ENCODE peak calls at places on chromosomes 12 and 14, in five cellular contexts. Z is nephron progenitor cell, W is GM12878, L is GM10248, K is body of pancreas. E is an unnamed sample.

GRCh38 chr12:92779902-92780301 is 77.1 kb downstream of the PLEKHG7 start:
- DNase-seq in K (no peak), Z (no peak), L (no peak), W (no peak), E (no peak)

GRCh38 chr12:75542942-75543341 is 31.5 kb upstream of the KRR1 start:
- DNase-seq in L (no peak), K (no peak), W (no peak), Z (no peak), E (no peak)

GRCh38 chr14:99155173-99155777 is 116.7 kb downstream of the BCL11B start:
- DNase-seq in Z (no peak), K (peak; percentile 27), W (no peak), L (no peak), E (no peak)

GRCh38 chr14:81710232-81710845 is 176.7 kb upstream of the SEL1L start:
- DNase-seq in L (no peak), W (peak; percentile 0), K (peak; percentile 35), Z (peak; percentile 31), E (peak; percentile 33)

GRCh38 chr12:122018457-122018856 is 3.2 kb upstream of the BCL7A start:
- DNase-seq in L (no peak), W (no peak), K (no peak), Z (no peak), E (no peak)

GRCh38 chr12:122304924-122305323 is 38.6 kb upstream of the VPS33A start:
- DNase-seq in L (no peak), W (no peak), Z (no peak), K (no peak), E (no peak)

GRCh38 chr12:111330800-111331752 is 37.8 kb downstream of the PHETA1 start:
- DNase-seq in K (peak; percentile 14), L (peak; percentile 59), W (no peak), Z (no peak), E (peak; percentile 33)

GRCh38 chr12:127823801-127824200 is 443.2 kb upstream of the TMEM132C start:
- DNase-seq in W (no peak), Z (no peak), K (no peak), L (no peak), E (no peak)

GRCh38 chr12:47236109-47236714 is 156.5 kb upstream of the AMIGO2 start:
- DNase-seq in L (no peak), K (no peak), W (no peak), Z (no peak), E (no peak)

GRCh38 chr14:54474232-54474793 is 14.5 kb downstream of the GMFB start:
- DNase-seq in W (no peak), L (no peak), Z (no peak), K (no peak), E (no peak)

GRCh38 chr12:124500232-124501079 is 67.0 kb downstream of the NCOR2 start:
- DNase-seq in L (no peak), W (no peak), K (peak; percentile 48), Z (peak; percentile 70), E (no peak)

GRCh38 chr14:29536886-29537511 is 390.6 kb downstream of the PRKD1 start:
- DNase-seq in Z (no peak), K (no peak), W (no peak), L (no peak), E (peak; percentile 4)

GRCh38 chr14:68143341-68143807 is 323.8 kb downstream of the RAD51B start:
- DNase-seq in K (peak; percentile 85), W (no peak), Z (no peak), L (no peak), E (no peak)

GRCh38 chr12:132194556-132194955 is 50.3 kb downstream of the NOC4L start:
- DNase-seq in K (no peak), W (no peak), L (no peak), Z (no peak), E (no peak)

GRCh38 chr12:53287741-53288216 is 7.6 kb upstream of the PFDN5 start:
- DNase-seq in K (peak; percentile 81), L (peak; percentile 80), W (peak; percentile 17), Z (peak; percentile 61), E (peak; percentile 36)

GRCh38 chr12:58584885-58585284 is 335.4 kb downstream of the LRIG3 start:
- DNase-seq in W (no peak), Z (no peak), K (no peak), L (no peak), E (no peak)

GRCh38 chr12:108561852-108562347 is 496 bp upstream of the ISCU start:
- DNase-seq in L (no peak), K (no peak), W (no peak), Z (no peak), E (peak; percentile 12)

GRCh38 chr14:79432640-79433039 is 778.7 kb downstream of the DIO2 start:
- DNase-seq in K (no peak), Z (no peak), L (no peak), W (no peak), E (no peak)

GRCh38 chr12:75933136-75933535 is 98.4 kb downstream of the PHLDA1 start:
- DNase-seq in K (no peak), L (no peak), Z (no peak), W (no peak), E (peak; percentile 69)

GRCh38 chr12:82090188-82090587 is 268.0 kb downstream of the CCDC59 start:
- DNase-seq in L (no peak), Z (no peak), W (no peak), K (no peak), E (no peak)

GRCh38 chr14:42113358-42114070 is 506.8 kb downstream of the LRFN5 start:
- DNase-seq in Z (no peak), W (no peak), L (no peak), K (no peak), E (no peak)

GRCh38 chr14:102140027-102140749 is 491 bp downstream of the WDR20 start:
- DNase-seq in K (peak; percentile 47), W (no peak), Z (peak; percentile 39), L (peak; percentile 35), E (peak; percentile 29)

GRCh38 chr14:54718046-54718445 is 151.1 kb downstream of the SAMD4A start:
- DNase-seq in W (no peak), Z (no peak), K (no peak), L (no peak), E (no peak)

GRCh38 chr14:29463727-29464370 is 463.8 kb downstream of the PRKD1 start:
- DNase-seq in L (no peak), K (no peak), W (no peak), Z (no peak), E (no peak)

GRCh38 chr12:57232156-57232756 is 2.7 kb downstream of the SHMT2 start:
- DNase-seq in Z (no peak), W (no peak), L (no peak), K (no peak), E (no peak)

GRCh38 chr12:130013771-130014484 is 110.1 kb upstream of the TMEM132D start:
- DNase-seq in K (peak; percentile 70), L (peak; percentile 64), W (no peak), Z (peak; percentile 89), E (peak; percentile 57)

GRCh38 chr14:75452900-75453816 is 25.3 kb downstream of the JDP2 start:
- DNase-seq in Z (peak; percentile 74), W (no peak), L (no peak), K (peak; percentile 52), E (peak; percentile 57)

GRCh38 chr12:85829391-85829790 is 6.8 kb downstream of the RASSF9 start:
- DNase-seq in W (no peak), K (no peak), Z (no peak), L (no peak), E (no peak)

DNA sequence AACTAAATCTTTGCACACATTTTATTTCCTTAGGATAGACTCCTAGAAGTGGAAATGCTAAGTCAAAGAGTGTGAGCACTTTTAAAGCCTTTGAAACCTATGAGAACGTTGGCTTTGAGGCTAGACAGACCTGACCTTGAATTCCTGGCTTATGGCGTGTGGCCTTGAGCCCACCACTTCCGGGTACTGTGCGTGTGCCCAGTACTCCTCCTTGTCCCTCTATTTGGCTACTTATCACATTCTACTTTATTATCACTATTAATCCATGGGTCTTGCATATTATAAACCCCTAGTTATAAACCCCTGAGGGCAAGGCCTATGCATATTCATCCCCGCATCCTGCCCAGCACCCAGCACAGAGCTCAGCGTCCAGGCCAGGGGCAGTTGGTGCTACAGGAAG is 26.0 kb upstream of the CD27 start:
- DNase-seq in L (no peak), W (no peak), Z (no peak), K (peak; percentile 39), E (no peak)
- TF ChIP-seq CTCF in L (no peak), W (no peak), Z (no peak), K (no peak), E (no peak)

DNA sequence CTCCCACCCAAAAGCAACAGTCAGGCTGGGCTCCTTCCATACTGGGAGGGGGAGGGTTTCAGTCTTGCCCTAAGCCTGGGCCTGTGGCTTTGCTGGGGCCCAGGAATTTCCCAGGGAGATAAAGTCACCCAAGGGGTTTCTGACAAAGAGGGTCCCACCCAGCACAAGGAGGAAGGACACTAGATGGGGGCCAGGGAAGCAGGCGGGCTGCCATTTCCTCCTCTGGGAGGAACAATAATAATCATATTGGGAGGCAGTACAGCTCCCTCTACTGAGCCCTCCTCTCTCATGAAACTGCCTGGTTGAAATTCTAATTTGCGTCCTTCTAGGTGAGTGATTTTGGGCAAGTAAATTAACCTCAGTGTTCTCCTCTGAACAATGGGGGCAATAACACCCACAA is 7.9 kb downstream of the SLC8B1 start:
- DNase-seq in W (no peak), K (no peak), Z (no peak), L (no peak), E (no peak)
- TF ChIP-seq CTCF in W (no peak), K (no peak), Z (no peak), L (peak; percentile 24), E (no peak)

DNA sequence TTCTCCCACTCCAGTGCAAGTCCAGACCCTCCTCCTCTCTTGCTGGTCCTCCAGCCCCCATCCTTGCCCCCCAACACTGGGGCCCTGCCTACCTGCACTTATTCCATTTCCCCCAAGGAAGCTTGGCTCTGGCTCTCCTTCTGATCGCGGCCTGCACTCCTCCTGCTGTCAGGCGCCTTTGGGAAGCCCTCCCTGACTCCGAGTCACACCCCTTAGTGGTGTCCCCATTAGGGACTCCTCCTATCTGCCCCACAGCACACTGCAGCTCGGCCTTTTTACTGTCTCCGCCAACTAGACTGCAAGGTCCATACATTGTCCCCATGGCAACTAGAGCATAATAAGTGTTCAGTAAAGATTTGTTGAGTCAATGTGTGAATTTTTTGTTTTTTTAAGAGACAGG is 32.9 kb downstream of the FIGNL2 start:
- DNase-seq in K (no peak), L (no peak), Z (no peak), W (no peak), E (no peak)
- TF ChIP-seq CTCF in K (no peak), L (no peak), Z (no peak), W (no peak), E (no peak)

GRCh38 chr12:7972734-7973488 is 36.9 kb upstream of the SLC2A3 start:
- DNase-seq in K (no peak), W (no peak), L (no peak), Z (no peak), E (no peak)

GRCh38 chr12:7966558-7966957 is 30.6 kb upstream of the SLC2A3 start:
- DNase-seq in K (no peak), L (no peak), W (no peak), Z (no peak), E (no peak)

DNA sequence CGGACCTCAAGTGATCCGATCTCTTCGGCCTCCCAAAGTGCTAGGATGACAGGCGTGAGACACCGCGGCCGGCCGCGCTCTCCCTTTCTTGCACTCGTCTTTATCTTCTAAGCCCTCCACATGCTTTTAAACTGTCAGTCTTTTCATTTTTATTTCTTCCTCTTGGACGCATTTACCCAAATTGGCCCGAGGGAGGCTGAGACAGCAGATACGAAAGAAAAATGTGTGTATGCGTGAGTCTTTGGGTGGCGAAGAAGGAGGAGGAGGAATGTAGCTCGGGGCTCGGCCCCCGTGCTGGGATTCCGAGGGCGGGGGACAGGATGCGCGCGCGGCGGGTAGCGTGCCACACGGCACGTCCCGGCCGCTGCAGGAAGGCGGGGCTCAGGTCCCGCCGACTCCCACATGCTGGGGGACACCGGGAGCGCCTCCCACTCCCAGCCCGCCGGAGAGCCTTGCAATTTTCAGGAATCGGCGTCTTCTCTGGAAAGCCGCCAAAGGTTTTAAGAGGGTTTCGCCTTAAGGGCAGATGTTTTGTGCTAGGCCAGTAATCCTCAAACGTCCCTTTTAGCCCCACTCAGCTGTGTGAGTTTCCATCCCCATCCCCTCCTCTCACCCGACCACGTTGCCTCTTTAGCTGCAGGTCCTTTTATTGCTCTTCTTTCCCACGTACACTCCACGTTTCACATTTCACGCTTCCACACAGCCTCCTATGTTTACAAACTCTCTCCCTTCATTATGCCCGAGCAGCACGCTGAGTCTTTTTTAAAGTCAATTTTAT is 34.7 kb upstream of the SLC2A3 start:
- DNase-seq in K (peak; percentile 64), W (peak; percentile 73), Z (peak; percentile 90), L (peak; percentile 87), E (peak; percentile 73)
- TF ChIP-seq CTCF in K (no peak), W (no peak), Z (no peak), L (no peak), E (no peak)